ENCODE peak calls at places on chromosomes 6 and 20, in ten cellular contexts. One of them, this sample, is unnamed.

GRCh38 chr20:53750827-53751393 is 157.3 kb upstream of the ZNF217 start:
- DNase-seq in GM10248: no peak
- DNase-seq in cardiac muscle cell: peak
- DNase-seq in dorsolateral prefrontal cortex: no peak
- DNase-seq in WTC11: no peak
- DNase-seq in cardiac fibroblast: peak
- DNase-seq in MM.1S: no peak
- DNase-seq in fibroblast of mammary gland: peak
- DNase-seq in BJ: peak
- DNase-seq in CD8-positive, alpha-beta T cell: peak
- DNase-seq in this sample: no peak

GRCh38 chr6:35776364-35777215 is at the start of gene CLPSL2:
- DNase-seq in WTC11: peak
- DNase-seq in CD8-positive, alpha-beta T cell: no peak
- DNase-seq in cardiac muscle cell: peak
- DNase-seq in fibroblast of mammary gland: no peak
- DNase-seq in dorsolateral prefrontal cortex: no peak
- DNase-seq in BJ: no peak
- DNase-seq in MM.1S: no peak
- DNase-seq in cardiac fibroblast: no peak
- DNase-seq in GM10248: peak
- DNase-seq in this sample: peak

GRCh38 chr6:2522521-2522920 is 228.2 kb downstream of the MYLK4 start:
- DNase-seq in dorsolateral prefrontal cortex: no peak
- DNase-seq in BJ: no peak
- DNase-seq in GM10248: no peak
- DNase-seq in WTC11: no peak
- DNase-seq in cardiac fibroblast: peak
- DNase-seq in fibroblast of mammary gland: peak
- DNase-seq in CD8-positive, alpha-beta T cell: no peak
- DNase-seq in cardiac muscle cell: peak
- DNase-seq in MM.1S: no peak
- DNase-seq in this sample: no peak

GRCh38 chr6:10414766-10415592 is at the start of gene TFAP2A:
- DNase-seq in CD8-positive, alpha-beta T cell: no peak
- DNase-seq in MM.1S: no peak
- DNase-seq in BJ: no peak
- DNase-seq in cardiac fibroblast: peak
- DNase-seq in WTC11: peak
- DNase-seq in cardiac muscle cell: peak
- DNase-seq in fibroblast of mammary gland: peak
- DNase-seq in GM10248: no peak
- DNase-seq in dorsolateral prefrontal cortex: no peak
- DNase-seq in this sample: no peak

GRCh38 chr20:40283689-40284088 is 405.3 kb downstream of the MAFB start:
- DNase-seq in GM10248: no peak
- DNase-seq in cardiac muscle cell: no peak
- DNase-seq in dorsolateral prefrontal cortex: no peak
- DNase-seq in cardiac fibroblast: no peak
- DNase-seq in fibroblast of mammary gland: no peak
- DNase-seq in CD8-positive, alpha-beta T cell: no peak
- DNase-seq in WTC11: no peak
- DNase-seq in BJ: no peak
- DNase-seq in MM.1S: no peak
- DNase-seq in this sample: no peak

GRCh38 chr20:37380864-37381579 is 35.1 kb downstream of the SRC start:
- DNase-seq in WTC11: no peak
- DNase-seq in cardiac fibroblast: no peak
- DNase-seq in CD8-positive, alpha-beta T cell: no peak
- DNase-seq in cardiac muscle cell: no peak
- DNase-seq in dorsolateral prefrontal cortex: no peak
- DNase-seq in fibroblast of mammary gland: no peak
- DNase-seq in MM.1S: no peak
- DNase-seq in GM10248: no peak
- DNase-seq in BJ: no peak
- DNase-seq in this sample: no peak

GRCh38 chr6:105005446-105005845 is 48.5 kb downstream of the LIN28B start:
- DNase-seq in cardiac fibroblast: no peak
- DNase-seq in cardiac muscle cell: no peak
- DNase-seq in BJ: no peak
- DNase-seq in MM.1S: no peak
- DNase-seq in CD8-positive, alpha-beta T cell: no peak
- DNase-seq in dorsolateral prefrontal cortex: no peak
- DNase-seq in GM10248: no peak
- DNase-seq in WTC11: no peak
- DNase-seq in fibroblast of mammary gland: no peak
- DNase-seq in this sample: no peak

GRCh38 chr6:104789770-104790190 is 69.9 kb downstream of the HACE1 start:
- DNase-seq in cardiac muscle cell: peak
- DNase-seq in GM10248: peak
- DNase-seq in fibroblast of mammary gland: peak
- DNase-seq in BJ: no peak
- DNase-seq in cardiac fibroblast: peak
- DNase-seq in WTC11: no peak
- DNase-seq in dorsolateral prefrontal cortex: no peak
- DNase-seq in MM.1S: peak
- DNase-seq in CD8-positive, alpha-beta T cell: no peak
- DNase-seq in this sample: peak

GRCh38 chr6:124339610-124340339 is 536.1 kb downstream of the NKAIN2 start:
- DNase-seq in cardiac fibroblast: no peak
- DNase-seq in cardiac muscle cell: no peak
- DNase-seq in MM.1S: no peak
- DNase-seq in WTC11: no peak
- DNase-seq in BJ: no peak
- DNase-seq in GM10248: no peak
- DNase-seq in fibroblast of mammary gland: no peak
- DNase-seq in dorsolateral prefrontal cortex: no peak
- DNase-seq in CD8-positive, alpha-beta T cell: no peak
- DNase-seq in this sample: no peak

GRCh38 chr6:23446394-23447001 is 679.5 kb upstream of the NRSN1 start:
- DNase-seq in GM10248: no peak
- DNase-seq in BJ: peak
- DNase-seq in MM.1S: peak
- DNase-seq in cardiac fibroblast: peak
- DNase-seq in CD8-positive, alpha-beta T cell: no peak
- DNase-seq in dorsolateral prefrontal cortex: no peak
- DNase-seq in WTC11: no peak
- DNase-seq in fibroblast of mammary gland: peak
- DNase-seq in cardiac muscle cell: peak
- DNase-seq in this sample: no peak

GRCh38 chr20:31910071-31910803 is 39.8 kb downstream of the TTLL9 start:
- DNase-seq in MM.1S: no peak
- DNase-seq in CD8-positive, alpha-beta T cell: no peak
- DNase-seq in BJ: no peak
- DNase-seq in dorsolateral prefrontal cortex: no peak
- DNase-seq in WTC11: no peak
- DNase-seq in cardiac muscle cell: no peak
- DNase-seq in cardiac fibroblast: no peak
- DNase-seq in GM10248: no peak
- DNase-seq in fibroblast of mammary gland: no peak
- DNase-seq in this sample: no peak

GRCh38 chr20:20461526-20461925 is 93.6 kb downstream of the INSM1 start:
- DNase-seq in fibroblast of mammary gland: no peak
- DNase-seq in cardiac fibroblast: no peak
- DNase-seq in MM.1S: no peak
- DNase-seq in CD8-positive, alpha-beta T cell: no peak
- DNase-seq in WTC11: no peak
- DNase-seq in dorsolateral prefrontal cortex: no peak
- DNase-seq in BJ: no peak
- DNase-seq in GM10248: no peak
- DNase-seq in cardiac muscle cell: no peak
- DNase-seq in this sample: no peak

GRCh38 chr6:105593805-105594231 is 190.9 kb upstream of the PREP start:
- DNase-seq in dorsolateral prefrontal cortex: no peak
- DNase-seq in cardiac fibroblast: no peak
- DNase-seq in WTC11: no peak
- DNase-seq in BJ: no peak
- DNase-seq in CD8-positive, alpha-beta T cell: no peak
- DNase-seq in MM.1S: no peak
- DNase-seq in GM10248: no peak
- DNase-seq in fibroblast of mammary gland: peak
- DNase-seq in cardiac muscle cell: no peak
- DNase-seq in this sample: no peak

GRCh38 chr6:158516098-158516497 is 43.8 kb upstream of the TMEM181 start:
- DNase-seq in dorsolateral prefrontal cortex: no peak
- DNase-seq in BJ: no peak
- DNase-seq in GM10248: no peak
- DNase-seq in CD8-positive, alpha-beta T cell: peak
- DNase-seq in cardiac muscle cell: no peak
- DNase-seq in WTC11: peak
- DNase-seq in fibroblast of mammary gland: no peak
- DNase-seq in cardiac fibroblast: no peak
- DNase-seq in MM.1S: no peak
- DNase-seq in this sample: no peak

GRCh38 chr6:34806738-34807453 is 15.0 kb downstream of the BLTP3A start:
- DNase-seq in MM.1S: no peak
- DNase-seq in GM10248: no peak
- DNase-seq in CD8-positive, alpha-beta T cell: no peak
- DNase-seq in cardiac muscle cell: peak
- DNase-seq in cardiac fibroblast: peak
- DNase-seq in WTC11: no peak
- DNase-seq in dorsolateral prefrontal cortex: no peak
- DNase-seq in BJ: no peak
- DNase-seq in fibroblast of mammary gland: peak
- DNase-seq in this sample: no peak

GRCh38 chr6:18016133-18016532 is 28.7 kb upstream of the KIF13A start:
- DNase-seq in dorsolateral prefrontal cortex: no peak
- DNase-seq in cardiac fibroblast: peak
- DNase-seq in CD8-positive, alpha-beta T cell: no peak
- DNase-seq in fibroblast of mammary gland: no peak
- DNase-seq in MM.1S: no peak
- DNase-seq in BJ: no peak
- DNase-seq in GM10248: no peak
- DNase-seq in WTC11: no peak
- DNase-seq in cardiac muscle cell: no peak
- DNase-seq in this sample: no peak

DNA sequence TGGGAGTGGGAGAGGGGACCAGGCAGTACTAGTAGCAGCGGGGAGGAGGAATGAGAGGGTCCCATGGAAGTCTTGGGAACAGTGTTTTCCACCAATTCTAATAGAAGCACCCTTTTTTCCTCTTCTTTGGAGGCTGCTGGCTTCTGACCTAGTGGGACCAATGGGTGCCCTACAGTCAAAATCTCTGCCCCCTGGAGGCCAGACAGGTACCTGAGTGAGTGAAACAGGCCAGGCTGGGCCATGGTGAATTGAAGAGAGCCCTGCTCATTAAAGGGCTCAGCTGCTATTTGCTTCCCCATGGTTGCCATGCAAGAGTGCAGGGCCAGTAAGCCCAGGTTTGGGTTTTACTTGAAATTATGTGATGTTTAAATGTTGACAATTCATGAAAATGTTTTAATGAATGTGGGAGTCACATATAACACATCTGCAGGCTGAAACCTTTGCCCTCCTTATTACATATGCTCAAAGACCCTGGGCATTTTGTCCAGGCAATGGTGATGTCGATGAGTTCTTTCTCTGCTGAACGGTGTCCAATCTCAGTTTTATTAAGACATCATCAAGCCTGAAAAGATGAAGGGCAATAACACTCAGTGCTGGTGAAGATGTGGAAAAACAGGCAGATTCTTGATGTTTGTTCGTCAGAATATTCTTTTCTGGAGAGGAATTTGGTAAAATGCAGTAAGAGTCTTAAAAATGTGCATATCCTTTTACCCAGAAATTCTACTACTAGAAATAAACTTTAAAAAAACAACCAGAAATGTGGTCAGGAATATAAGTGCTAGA is 42.3 kb upstream of the OCSTAMP start:
- DNase-seq in cardiac fibroblast: no peak
- DNase-seq in dorsolateral prefrontal cortex: no peak
- DNase-seq in GM10248: no peak
- DNase-seq in WTC11: peak
- DNase-seq in cardiac muscle cell: no peak
- DNase-seq in fibroblast of mammary gland: no peak
- DNase-seq in CD8-positive, alpha-beta T cell: no peak
- DNase-seq in BJ: no peak
- DNase-seq in MM.1S: no peak
- DNase-seq in this sample: no peak
- TF ChIP-seq CTCF in cardiac fibroblast: no peak
- TF ChIP-seq CTCF in dorsolateral prefrontal cortex: no peak
- TF ChIP-seq CTCF in GM10248: peak
- TF ChIP-seq CTCF in WTC11: no peak
- TF ChIP-seq CTCF in cardiac muscle cell: peak
- TF ChIP-seq CTCF in fibroblast of mammary gland: no peak
- TF ChIP-seq CTCF in CD8-positive, alpha-beta T cell: no peak
- TF ChIP-seq CTCF in BJ: no peak
- TF ChIP-seq CTCF in MM.1S: peak
- TF ChIP-seq CTCF in this sample: peak

DNA sequence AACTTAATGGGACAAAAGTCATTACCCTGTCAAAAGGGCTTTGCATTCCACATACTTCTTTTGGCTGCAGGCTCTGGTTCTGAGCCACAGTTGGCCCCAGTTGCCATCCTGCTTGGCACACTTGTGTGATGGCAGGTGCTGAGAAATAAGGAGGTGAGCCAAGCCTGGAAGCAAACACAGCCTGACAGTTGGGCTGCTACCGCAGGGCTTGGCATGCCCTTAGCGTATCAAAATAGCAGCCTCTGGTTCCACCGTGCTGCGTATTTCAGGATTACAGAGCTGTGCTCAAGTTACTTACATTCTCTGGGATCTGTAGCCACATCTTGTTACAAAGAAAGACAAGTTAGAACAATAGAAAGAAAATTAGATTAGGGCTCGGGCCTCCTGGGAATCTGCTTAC is 11.1 kb downstream of the MTHFD1L start:
- DNase-seq in cardiac fibroblast: no peak
- DNase-seq in BJ: no peak
- DNase-seq in CD8-positive, alpha-beta T cell: no peak
- DNase-seq in MM.1S: no peak
- DNase-seq in fibroblast of mammary gland: peak
- DNase-seq in cardiac muscle cell: peak
- DNase-seq in WTC11: no peak
- DNase-seq in GM10248: no peak
- DNase-seq in dorsolateral prefrontal cortex: peak
- DNase-seq in this sample: no peak
- TF ChIP-seq CTCF in cardiac fibroblast: no peak
- TF ChIP-seq CTCF in BJ: no peak
- TF ChIP-seq CTCF in CD8-positive, alpha-beta T cell: no peak
- TF ChIP-seq CTCF in MM.1S: no peak
- TF ChIP-seq CTCF in fibroblast of mammary gland: no peak
- TF ChIP-seq CTCF in cardiac muscle cell: no peak
- TF ChIP-seq CTCF in WTC11: no peak
- TF ChIP-seq CTCF in GM10248: no peak
- TF ChIP-seq CTCF in dorsolateral prefrontal cortex: peak
- TF ChIP-seq CTCF in this sample: no peak

GRCh38 chr6:148466158-148466557 is 123.5 kb downstream of the SASH1 start:
- DNase-seq in cardiac muscle cell: no peak
- DNase-seq in MM.1S: no peak
- DNase-seq in dorsolateral prefrontal cortex: no peak
- DNase-seq in fibroblast of mammary gland: no peak
- DNase-seq in GM10248: no peak
- DNase-seq in CD8-positive, alpha-beta T cell: no peak
- DNase-seq in WTC11: no peak
- DNase-seq in cardiac fibroblast: no peak
- DNase-seq in BJ: no peak
- DNase-seq in this sample: no peak
- TF ChIP-seq CTCF in cardiac muscle cell: no peak
- TF ChIP-seq CTCF in MM.1S: no peak
- TF ChIP-seq CTCF in dorsolateral prefrontal cortex: no peak
- TF ChIP-seq CTCF in fibroblast of mammary gland: no peak
- TF ChIP-seq CTCF in GM10248: no peak
- TF ChIP-seq CTCF in CD8-positive, alpha-beta T cell: no peak
- TF ChIP-seq CTCF in WTC11: no peak
- TF ChIP-seq CTCF in cardiac fibroblast: peak
- TF ChIP-seq CTCF in BJ: no peak
- TF ChIP-seq CTCF in this sample: no peak

GRCh38 chr6:116218172-116218633 is 35.7 kb downstream of the TSPYL4 start:
- DNase-seq in GM10248: no peak
- DNase-seq in fibroblast of mammary gland: peak
- DNase-seq in cardiac muscle cell: peak
- DNase-seq in dorsolateral prefrontal cortex: no peak
- DNase-seq in BJ: no peak
- DNase-seq in MM.1S: peak
- DNase-seq in WTC11: no peak
- DNase-seq in CD8-positive, alpha-beta T cell: no peak
- DNase-seq in cardiac fibroblast: peak
- DNase-seq in this sample: no peak
- TF ChIP-seq CTCF in GM10248: peak
- TF ChIP-seq CTCF in fibroblast of mammary gland: peak
- TF ChIP-seq CTCF in cardiac muscle cell: peak
- TF ChIP-seq CTCF in dorsolateral prefrontal cortex: peak
- TF ChIP-seq CTCF in BJ: peak
- TF ChIP-seq CTCF in MM.1S: peak
- TF ChIP-seq CTCF in WTC11: peak
- TF ChIP-seq CTCF in CD8-positive, alpha-beta T cell: peak
- TF ChIP-seq CTCF in cardiac fibroblast: peak
- TF ChIP-seq CTCF in this sample: peak